ENCODE peak calls at places on chromosome 2, in seven cellular contexts. W is GM13976; I is T-helper 2 cell; B is CD4-positive, alpha-beta memory T cell; T is RCC 7860; L is cardiac fibroblast; S is T follicular helper cell. E is an unnamed sample.

GRCh38 chr2:189402932-189403331 is 38.3 kb upstream of the WDR75 start:
- DNase-seq in W (no peak), I (no peak), B (no peak), T (peak), L (peak), S (no peak), E (no peak)

GRCh38 chr2:54444503-54444902 is 11.6 kb upstream of the SPTBN1 start:
- DNase-seq in W (no peak), I (no peak), B (no peak), T (peak), L (no peak), S (no peak), E (no peak)

GRCh38 chr2:110157153-110157793 is 41.7 kb upstream of the MALL start:
- DNase-seq in W (peak), I (no peak), B (no peak), T (peak), L (peak), S (no peak), E (no peak)

GRCh38 chr2:199470672-199471442 is 13.1 kb upstream of the SATB2 start:
- DNase-seq in W (peak), I (no peak), B (no peak), T (no peak), L (no peak), S (no peak), E (no peak)

GRCh38 chr2:100321181-100321880 is 970 bp downstream of the LONRF2 start:
- DNase-seq in W (peak), I (no peak), B (no peak), T (no peak), L (peak), S (no peak), E (peak)

GRCh38 chr2:43459455-43459854 is 136.4 kb downstream of the THADA start:
- DNase-seq in W (no peak), I (no peak), B (no peak), T (no peak), L (peak), S (no peak), E (no peak)

GRCh38 chr2:216991563-216991962 is 131.7 kb upstream of the TNP1 start:
- DNase-seq in W (no peak), I (no peak), B (no peak), T (no peak), L (peak), S (no peak), E (no peak)

GRCh38 chr2:241598061-241598460 is 38.9 kb downstream of the THAP4 start:
- DNase-seq in W (no peak), I (no peak), B (no peak), T (no peak), L (peak), S (no peak), E (no peak)

GRCh38 chr2:218985325-218986091 is 524 bp upstream of the FEV start:
- DNase-seq in W (no peak), I (no peak), B (no peak), T (no peak), L (no peak), S (no peak), E (no peak)

GRCh38 chr2:10478916-10479315 is 30.8 kb upstream of the ODC1 start:
- DNase-seq in W (no peak), I (no peak), B (no peak), T (no peak), L (no peak), S (no peak), E (peak)

GRCh38 chr2:72142743-72143440 is 4.8 kb downstream of the CYP26B1 start:
- DNase-seq in W (no peak), I (no peak), B (no peak), T (no peak), L (no peak), S (no peak), E (peak)

GRCh38 chr2:217326238-217327022 is 466.6 kb upstream of the TNP1 start:
- DNase-seq in W (no peak), I (no peak), B (no peak), T (no peak), L (no peak), S (no peak), E (no peak)

GRCh38 chr2:179355881-179356280 is 91.2 kb upstream of the SESTD1 start:
- DNase-seq in W (no peak), I (no peak), B (no peak), T (no peak), L (peak), S (no peak), E (no peak)

GRCh38 chr2:96527052-96527964 is 9.2 kb upstream of the ARID5A start:
- DNase-seq in W (peak), I (peak), B (peak), T (no peak), L (peak), S (no peak), E (peak)

GRCh38 chr2:1936411-1936980 is 192.2 kb upstream of the PXDN start:
- DNase-seq in W (no peak), I (no peak), B (no peak), T (no peak), L (no peak), S (no peak), E (no peak)

GRCh38 chr2:224837558-224837957 is 121.4 kb upstream of the CCDC195 start:
- DNase-seq in W (no peak), I (no peak), B (no peak), T (peak), L (peak), S (no peak), E (no peak)

GRCh38 chr2:15943914-15944313 is 3.6 kb downstream of the MYCN start:
- DNase-seq in W (no peak), I (no peak), B (no peak), T (no peak), L (peak), S (no peak), E (no peak)

GRCh38 chr2:61816480-61817355 is 37.1 kb downstream of the FAM161A start:
- DNase-seq in W (no peak), I (no peak), B (no peak), T (no peak), L (no peak), S (no peak), E (no peak)

GRCh38 chr2:29974086-29974485 is 52.7 kb upstream of the ALK start:
- DNase-seq in W (no peak), I (no peak), B (no peak), T (no peak), L (no peak), S (no peak), E (no peak)

GRCh38 chr2:239375278-239376061 is 25.4 kb downstream of the HDAC4 start:
- DNase-seq in W (no peak), I (no peak), B (no peak), T (no peak), L (no peak), S (no peak), E (no peak)

GRCh38 chr2:43227830-43228280 is 1.4 kb upstream of the ZFP36L2 start:
- DNase-seq in W (no peak), I (no peak), B (no peak), T (no peak), L (no peak), S (no peak), E (no peak)

GRCh38 chr2:160373263-160374019 is 120.2 kb downstream of the RBMS1 start:
- DNase-seq in W (no peak), I (no peak), B (no peak), T (no peak), L (no peak), S (no peak), E (no peak)

GRCh38 chr2:224428787-224429440 is 27.0 kb upstream of the FAM124B start:
- DNase-seq in W (no peak), I (no peak), B (no peak), T (no peak), L (no peak), S (no peak), E (no peak)